ENCODE peak calls at places on chromosomes 6 and 20, in ten cellular contexts. C is A549, Z is HepG2, T is heart left ventricle, X is IMR-90, H is right lobe of liver, E is GM12878, R is K562, F is upper lobe of left lung, P is body of pancreas. W is an unnamed sample.

GRCh38 chr6:2831392-2831791 is 10.3 kb downstream of the SERPINB1 start:
- ATAC-seq in C (no peak), Z (peak), T (peak), X (peak), H (no peak), E (no peak), R (peak), F (no peak), P (peak), W (no peak)

GRCh38 chr20:58228484-58229197 is at the start of gene ANKRD60:
- ATAC-seq in C (no peak), Z (no peak), T (peak), X (peak), H (peak), E (peak), R (peak), F (peak), P (no peak), W (peak)

GRCh38 chr6:129486333-129486732 is 223.6 kb downstream of the ARHGAP18 start:
- ATAC-seq in C (no peak), Z (no peak), T (no peak), X (no peak), H (no peak), E (no peak), R (no peak), F (no peak), P (no peak), W (no peak)

GRCh38 chr6:149480502-149481280 is 4.1 kb downstream of the ZC3H12D start:
- ATAC-seq in C (no peak), Z (no peak), T (no peak), X (no peak), H (no peak), E (peak), R (peak), F (no peak), P (no peak), W (no peak)

GRCh38 chr6:85363870-85364269 is 86.0 kb upstream of the NT5E start:
- ATAC-seq in C (no peak), Z (no peak), T (no peak), X (no peak), H (no peak), E (no peak), R (no peak), F (no peak), P (no peak), W (no peak)

GRCh38 chr6:38524436-38525145 is 115.1 kb downstream of the BTBD9 start:
- ATAC-seq in C (no peak), Z (no peak), T (no peak), X (peak), H (no peak), E (peak), R (no peak), F (no peak), P (no peak), W (no peak)

GRCh38 chr6:90083891-90084290 is 189.6 kb downstream of the GJA10 start:
- ATAC-seq in C (no peak), Z (no peak), T (no peak), X (no peak), H (no peak), E (peak), R (peak), F (no peak), P (no peak), W (no peak)

GRCh38 chr6:137217801-137218472 is 1.2 kb downstream of the IFNGR1 start:
- ATAC-seq in C (no peak), Z (peak), T (peak), X (no peak), H (peak), E (peak), R (peak), F (peak), P (no peak), W (no peak)

GRCh38 chr6:57252137-57252536 is 30.0 kb upstream of the RAB23 start:
- ATAC-seq in C (no peak), Z (no peak), T (no peak), X (no peak), H (no peak), E (no peak), R (no peak), F (no peak), P (no peak), W (no peak)

GRCh38 chr6:53811746-53812145 is 16.9 kb downstream of the LRRC1 start:
- ATAC-seq in C (no peak), Z (no peak), T (no peak), X (no peak), H (no peak), E (peak), R (no peak), F (no peak), P (no peak), W (no peak)

GRCh38 chr20:63542696-63543095 is 4.9 kb downstream of the SRMS start:
- ATAC-seq in C (no peak), Z (no peak), T (no peak), X (no peak), H (no peak), E (peak), R (no peak), F (no peak), P (no peak), W (no peak)

GRCh38 chr20:59938221-59938620 is 1.9 kb downstream of the PPP1R3D start:
- ATAC-seq in C (no peak), Z (no peak), T (no peak), X (no peak), H (no peak), E (no peak), R (no peak), F (no peak), P (no peak), W (no peak)

GRCh38 chr6:16334671-16335070 is 96.3 kb downstream of the GMPR start:
- ATAC-seq in C (peak), Z (no peak), T (peak), X (peak), H (peak), E (no peak), R (no peak), F (peak), P (no peak), W (peak)

GRCh38 chr20:43722153-43722505 is 4.7 kb downstream of the GTSF1L start:
- ATAC-seq in C (no peak), Z (no peak), T (no peak), X (no peak), H (no peak), E (peak), R (no peak), F (no peak), P (no peak), W (no peak)

GRCh38 chr6:159110013-159110412 is 59.2 kb upstream of the FNDC1 start:
- ATAC-seq in C (peak), Z (peak), T (no peak), X (peak), H (no peak), E (no peak), R (peak), F (peak), P (no peak), W (no peak)

GRCh38 chr6:141464490-141464889 is 668.2 kb upstream of the GJE1 start:
- ATAC-seq in C (no peak), Z (no peak), T (peak), X (no peak), H (no peak), E (peak), R (no peak), F (peak), P (peak), W (peak)

GRCh38 chr20:50959543-50960126 is 1.0 kb downstream of the MOCS3 start:
- ATAC-seq in C (no peak), Z (no peak), T (no peak), X (no peak), H (no peak), E (no peak), R (no peak), F (no peak), P (no peak), W (no peak)

GRCh38 chr6:41061196-41061726 is 8.3 kb downstream of the APOBEC2 start:
- ATAC-seq in C (no peak), Z (no peak), T (peak), X (no peak), H (no peak), E (no peak), R (no peak), F (peak), P (no peak), W (no peak)

GRCh38 chr6:170088349-170088951 is 202.4 kb downstream of the DLL1 start:
- ATAC-seq in C (no peak), Z (peak), T (peak), X (no peak), H (peak), E (no peak), R (no peak), F (no peak), P (no peak), W (no peak)

GRCh38 chr6:6712258-6712978 is 123.9 kb downstream of the LY86 start:
- ATAC-seq in C (peak), Z (peak), T (peak), X (peak), H (peak), E (peak), R (peak), F (peak), P (peak), W (peak)

GRCh38 chr20:46011631-46012482 is 3.1 kb downstream of the MMP9 start:
- ATAC-seq in C (no peak), Z (no peak), T (peak), X (no peak), H (peak), E (no peak), R (peak), F (peak), P (no peak), W (no peak)
- TF ChIP-seq CTCF in C (peak), Z (peak), T (no peak), X (peak), H (no peak), E (peak), R (peak), F (peak), P (no peak), W (no peak)

GRCh38 chr6:117674991-117675657 is at the start of gene NUS1:
- ATAC-seq in C (peak), Z (peak), T (peak), X (peak), H (peak), E (peak), R (peak), F (peak), P (peak), W (peak)
- TF ChIP-seq POLR2A in C (peak), Z (peak), T (no peak), X (peak), H (peak), E (peak), R (peak), F (no peak), P (peak), W (no peak)

GRCh38 chr20:7624886-7625285 is 315.4 kb downstream of the HAO1 start:
- ATAC-seq in C (no peak), Z (no peak), T (no peak), X (no peak), H (no peak), E (no peak), R (no peak), F (no peak), P (no peak), W (no peak)

GRCh38 chr20:7622399-7622961 is 317.8 kb downstream of the HAO1 start:
- ATAC-seq in C (no peak), Z (peak), T (no peak), X (no peak), H (peak), E (no peak), R (no peak), F (no peak), P (no peak), W (no peak)

GRCh38 chr20:7629880-7630279 is 310.4 kb downstream of the HAO1 start:
- ATAC-seq in C (no peak), Z (no peak), T (no peak), X (no peak), H (no peak), E (no peak), R (no peak), F (no peak), P (no peak), W (no peak)

GRCh38 chr20:7627734-7628663 is 312.3 kb downstream of the HAO1 start:
- ATAC-seq in C (no peak), Z (no peak), T (no peak), X (no peak), H (no peak), E (no peak), R (no peak), F (no peak), P (no peak), W (no peak)
- H3K27ac ChIP-seq in C (no peak), Z (no peak), T (no peak), X (no peak), H (no peak), E (no peak), R (no peak), F (no peak), P (no peak), W (no peak)

GRCh38 chr6:34695729-34696188 is 808 bp downstream of the ILRUN start:
- ATAC-seq in C (no peak), Z (peak), T (no peak), X (no peak), H (no peak), E (no peak), R (no peak), F (no peak), P (no peak), W (no peak)

GRCh38 chr6:34697904-34698557 is 1.5 kb upstream of the ILRUN start:
- ATAC-seq in C (no peak), Z (no peak), T (no peak), X (no peak), H (no peak), E (no peak), R (peak), F (no peak), P (no peak), W (no peak)

GRCh38 chr6:34696189-34696738 is 303 bp downstream of the ILRUN start:
- ATAC-seq in C (peak), Z (peak), T (peak), X (peak), H (peak), E (peak), R (peak), F (peak), P (peak), W (peak)

GRCh38 chr6:34697544-34697836 is 923 bp upstream of the ILRUN start:
- ATAC-seq in C (no peak), Z (no peak), T (no peak), X (no peak), H (no peak), E (no peak), R (peak), F (no peak), P (no peak), W (no peak)

DNA sequence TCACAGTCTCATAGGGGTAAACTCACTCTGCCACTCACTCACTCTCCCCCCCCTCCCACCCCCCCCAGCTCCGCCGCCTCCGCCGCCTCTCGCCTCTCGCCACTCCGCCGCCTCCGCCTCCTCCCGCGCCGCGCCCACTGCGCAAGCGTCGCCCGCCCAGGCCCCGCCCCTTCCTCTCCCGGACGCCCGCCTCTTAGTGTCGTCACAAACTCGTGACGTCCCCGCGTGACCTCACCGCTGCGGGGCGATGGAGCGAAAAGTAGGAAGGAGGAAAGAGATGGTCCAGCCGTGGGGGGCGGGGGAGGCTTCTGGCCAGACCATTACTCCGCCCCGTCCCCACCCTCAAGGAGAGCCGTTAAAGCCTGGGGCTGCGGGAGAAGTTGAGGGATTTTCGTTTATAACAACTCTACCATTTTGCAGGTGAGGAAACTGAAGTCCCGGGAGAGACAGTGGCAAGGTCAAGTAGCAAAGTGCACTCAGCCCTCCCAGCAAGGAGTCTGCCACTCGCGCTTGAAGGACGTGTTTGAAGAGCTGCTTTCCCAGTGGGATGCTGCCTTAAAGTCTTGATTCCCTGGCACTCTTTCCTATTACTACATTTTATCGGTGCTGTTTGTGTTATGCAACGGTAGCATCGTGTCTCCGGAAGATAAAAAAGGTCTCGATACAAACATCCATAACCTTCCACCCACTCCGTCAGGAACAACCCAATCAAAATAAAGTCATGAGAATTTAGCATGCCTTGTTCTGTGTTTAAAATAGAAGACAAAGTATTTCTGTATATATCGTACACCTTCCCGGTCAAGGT is at the start of gene ILRUN:
- ATAC-seq in C (peak), Z (peak), T (peak), X (peak), H (peak), E (peak), R (peak), F (peak), P (peak), W (peak)
- TF ChIP-seq CTCF in C (no peak), Z (peak), T (no peak), X (no peak), H (no peak), E (no peak), R (no peak), F (no peak), P (no peak), W (no peak)

DNA sequence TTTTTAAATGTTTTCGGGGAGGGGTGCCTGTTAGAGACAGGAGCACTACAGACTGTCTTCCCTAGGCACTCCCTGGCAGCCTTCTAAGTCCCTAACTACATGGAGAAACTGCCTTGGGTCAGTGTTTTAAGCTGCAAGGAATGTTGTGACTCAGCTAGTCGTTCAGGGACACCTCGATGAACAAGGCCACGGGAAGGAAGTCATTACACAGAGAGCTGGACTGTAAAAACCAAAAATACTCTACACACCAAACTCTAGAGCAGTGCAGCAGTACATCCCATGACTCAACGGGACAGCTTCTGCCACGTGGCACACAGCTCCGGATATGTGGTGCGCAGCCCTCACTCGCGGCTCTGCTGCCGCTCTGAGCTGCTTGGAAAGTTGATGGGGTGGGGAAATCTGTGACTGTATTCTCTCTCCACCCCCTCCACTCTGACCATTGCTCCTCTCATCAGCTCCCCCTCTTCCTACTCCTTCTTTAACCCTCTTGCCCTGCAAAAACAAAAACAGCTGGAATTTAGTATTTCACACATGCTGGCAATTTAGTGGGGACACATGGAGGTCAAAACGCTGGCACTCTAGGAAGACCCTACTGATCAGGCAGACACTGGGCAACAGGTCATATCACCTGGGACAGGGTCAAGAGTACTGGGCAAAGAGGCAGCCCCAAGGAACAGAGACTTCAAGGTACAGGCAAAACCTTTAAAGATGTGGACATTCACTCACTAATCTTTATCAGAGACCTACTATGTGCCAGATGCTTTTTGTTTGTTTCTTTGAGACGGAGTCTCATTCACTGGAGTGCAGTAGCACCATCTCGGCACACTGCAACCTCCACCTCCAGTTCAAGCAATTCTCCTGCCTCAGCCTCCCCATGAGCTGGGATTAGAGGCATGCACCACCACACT is 10.9 kb upstream of the LPIN3 start:
- ATAC-seq in C (peak), Z (peak), T (peak), X (peak), H (peak), E (peak), R (peak), F (peak), P (peak), W (peak)
- TF ChIP-seq POLR2A in C (no peak), Z (peak), T (no peak), X (peak), H (no peak), E (peak), R (no peak), F (no peak), P (peak), W (no peak)

W was measured in gastroesophageal sphincter.